ENCODE peak calls at places on chromosomes 5 and 9, in eight cellular contexts. H is choroid plexus epithelial cell, I is GM12865, C is GM20000, Q is endothelial cell of umbilical vein, O is coronary artery, W is fibroblast of the aortic adventitia, D is IMR-90. J is an unnamed sample.

GRCh38 chr5:151651997-151652645 is 34.6 kb downstream of the SPARC start:
- DNase-seq in D (peak), Q (peak), I (peak), W (peak), H (peak), O (no peak), C (peak), J (peak)

GRCh38 chr5:67156976-67157583 is 39.5 kb downstream of the CD180 start:
- DNase-seq in Q (peak), O (no peak), C (peak), W (peak), I (peak), D (peak), H (peak), J (peak)

GRCh38 chr5:150641826-150642566 is 1.5 kb downstream of the SYNPO start:
- DNase-seq in O (no peak), W (no peak), Q (no peak), I (no peak), C (no peak), D (no peak), H (no peak), J (no peak)

GRCh38 chr5:125558466-125558865 is 812.0 kb upstream of the ZNF608 start:
- DNase-seq in O (no peak), D (peak), W (peak), I (no peak), Q (peak), H (peak), C (no peak), J (no peak)

GRCh38 chr9:13125261-13125660 is 154.2 kb downstream of the MPDZ start:
- DNase-seq in D (peak), H (no peak), Q (no peak), C (no peak), I (no peak), W (no peak), O (no peak), J (no peak)

GRCh38 chr9:7592321-7593319 is 207.0 kb downstream of the DMAC1 start:
- DNase-seq in D (no peak), C (no peak), Q (peak), I (no peak), H (no peak), O (no peak), W (no peak), J (no peak)

GRCh38 chr5:176778921-176779465 is 31.4 kb upstream of the UNC5A start:
- DNase-seq in C (no peak), I (no peak), W (no peak), Q (no peak), H (no peak), O (peak), D (no peak), J (no peak)

GRCh38 chr5:151224372-151224771 is 480 bp upstream of the CCDC69 start:
- DNase-seq in C (peak), H (no peak), Q (no peak), W (no peak), I (peak), D (no peak), O (no peak), J (no peak)

GRCh38 chr5:164772122-164772521 is 1266.7 kb downstream of the MAT2B start:
- DNase-seq in W (no peak), D (no peak), H (no peak), O (no peak), C (no peak), I (no peak), Q (no peak), J (no peak)

GRCh38 chr5:96572864-96573512 is 89.2 kb upstream of the CAST start:
- DNase-seq in O (no peak), D (peak), Q (peak), C (no peak), H (peak), I (no peak), W (peak), J (no peak)

GRCh38 chr5:132294728-132295504 is 722 bp downstream of the SLC22A4 start:
- DNase-seq in W (peak), H (peak), C (no peak), Q (peak), O (peak), D (peak), I (peak), J (peak)

GRCh38 chr5:43258116-43258515 is 55.1 kb downstream of the HMGCS1 start:
- DNase-seq in I (no peak), Q (no peak), D (no peak), W (no peak), O (no peak), H (no peak), C (no peak), J (no peak)

GRCh38 chr9:129317179-129318011 is 139.3 kb upstream of the IER5L start:
- DNase-seq in C (no peak), O (peak), D (peak), Q (no peak), I (peak), H (peak), W (peak), J (no peak)

GRCh38 chr9:128555180-128555721 is 2.9 kb downstream of the SPTAN1 start:
- DNase-seq in D (peak), I (no peak), O (no peak), C (no peak), H (peak), W (peak), Q (peak), J (no peak)

GRCh38 chr5:59299006-59299405 is 594.5 kb downstream of the PDE4D start:
- DNase-seq in D (no peak), H (no peak), W (no peak), Q (peak), O (no peak), C (no peak), I (no peak), J (no peak)

GRCh38 chr9:86239053-86239770 is 20.2 kb downstream of the C9orf153 start:
- DNase-seq in D (no peak), C (no peak), H (peak), O (no peak), W (peak), I (no peak), Q (peak), J (no peak)

GRCh38 chr5:57366744-57367143 is 115.9 kb downstream of the ACTBL2 start:
- DNase-seq in Q (no peak), O (no peak), H (peak), C (no peak), W (peak), I (no peak), D (peak), J (no peak)

GRCh38 chr9:98333703-98334582 is 78.5 kb upstream of the TBC1D2 start:
- DNase-seq in D (peak), W (peak), H (peak), C (no peak), I (no peak), O (no peak), Q (peak), J (no peak)

GRCh38 chr9:138043061-138043410 is 165.5 kb downstream of the CACNA1B start:
- DNase-seq in C (no peak), Q (no peak), O (no peak), H (no peak), W (no peak), D (no peak), I (no peak), J (no peak)

GRCh38 chr9:14908221-14909206 is 1.7 kb downstream of the FREM1 start:
- DNase-seq in W (no peak), H (no peak), D (no peak), C (no peak), Q (no peak), I (no peak), O (no peak), J (no peak)

GRCh38 chr5:15717002-15717401 is 217.0 kb downstream of the FBXL7 start:
- DNase-seq in W (peak), Q (peak), I (no peak), O (no peak), D (peak), C (no peak), H (no peak), J (no peak)

GRCh38 chr5:124103671-124104070 is 591.7 kb downstream of the CSNK1G3 start:
- DNase-seq in W (no peak), Q (no peak), O (no peak), H (no peak), C (no peak), I (no peak), D (peak), J (no peak)

GRCh38 chr9:109520475-109521132 is 22.5 kb upstream of the PTPN3 start:
- DNase-seq in I (peak), D (peak), W (peak), H (peak), Q (peak), C (peak), O (no peak), J (peak)

GRCh38 chr9:108015690-108016089 is 526.1 kb upstream of the KLF4 start:
- DNase-seq in D (no peak), W (no peak), C (no peak), H (no peak), Q (no peak), O (no peak), I (no peak), J (no peak)

GRCh38 chr5:3594514-3595101 is 1.0 kb upstream of the IRX1 start:
- DNase-seq in O (no peak), D (no peak), C (peak), I (no peak), Q (no peak), H (no peak), W (peak), J (no peak)

GRCh38 chr9:98536542-98537173 is 172.1 kb downstream of the GABBR2 start:
- DNase-seq in Q (no peak), C (peak), W (no peak), D (no peak), H (peak), I (peak), O (no peak), J (peak)

GRCh38 chr5:172644711-172645110 is 3.6 kb downstream of the NEURL1B start:
- DNase-seq in O (no peak), W (no peak), Q (no peak), D (no peak), H (no peak), C (no peak), I (no peak), J (no peak)

GRCh38 chr5:9196403-9197224 is 349.3 kb downstream of the SEMA5A start:
- DNase-seq in O (no peak), H (peak), I (no peak), D (peak), Q (no peak), W (peak), C (no peak), J (no peak)

GRCh38 chr5:95237324-95237723 is 47.6 kb downstream of the MCTP1 start:
- DNase-seq in Q (no peak), W (no peak), H (peak), O (no peak), C (no peak), D (no peak), I (no peak), J (no peak)

GRCh38 chr5:120615967-120616645 is 152.0 kb downstream of the PRR16 start:
- DNase-seq in C (no peak), I (no peak), D (peak), Q (no peak), W (peak), H (peak), O (no peak), J (no peak)

GRCh38 chr9:132068604-132069003 is 11.1 kb downstream of the MED27 start:
- DNase-seq in H (no peak), O (no peak), I (no peak), C (no peak), D (no peak), Q (no peak), W (no peak), J (no peak)

GRCh38 chr5:7991125-7991821 is 122.3 kb downstream of the MTRR start:
- DNase-seq in O (no peak), W (no peak), H (no peak), D (no peak), I (no peak), Q (no peak), C (no peak), J (no peak)

GRCh38 chr9:135334953-135335460 is 144.6 kb upstream of the PPP1R26 start:
- DNase-seq in D (no peak), H (no peak), C (no peak), Q (no peak), O (peak), I (no peak), W (no peak), J (no peak)

GRCh38 chr9:20683351-20684034 is 566 bp upstream of the FOCAD start:
- DNase-seq in W (peak), O (peak), Q (peak), C (peak), D (peak), H (peak), I (peak), J (peak)

GRCh38 chr9:2849943-2850342 is 6.0 kb upstream of the PUM3 start:
- DNase-seq in H (no peak), D (no peak), C (no peak), Q (no peak), W (no peak), O (no peak), I (no peak), J (peak)

GRCh38 chr9:127742435-127743088 is 7.5 kb upstream of the TOR2A start:
- DNase-seq in I (no peak), O (no peak), Q (no peak), C (no peak), H (no peak), D (peak), W (peak), J (no peak)

GRCh38 chr5:38396766-38397165 is 138.4 kb downstream of the EGFLAM start:
- DNase-seq in O (no peak), H (no peak), C (no peak), W (no peak), D (no peak), I (no peak), Q (no peak), J (no peak)

GRCh38 chr5:153066281-153066680 is 424.2 kb upstream of the GRIA1 start:
- DNase-seq in H (no peak), C (no peak), D (no peak), O (no peak), W (no peak), Q (no peak), I (no peak), J (no peak)

GRCh38 chr5:68093455-68094159 is 121.9 kb upstream of the PIK3R1 start:
- DNase-seq in H (no peak), O (no peak), I (no peak), C (no peak), Q (no peak), D (no peak), W (no peak), J (no peak)

DNA sequence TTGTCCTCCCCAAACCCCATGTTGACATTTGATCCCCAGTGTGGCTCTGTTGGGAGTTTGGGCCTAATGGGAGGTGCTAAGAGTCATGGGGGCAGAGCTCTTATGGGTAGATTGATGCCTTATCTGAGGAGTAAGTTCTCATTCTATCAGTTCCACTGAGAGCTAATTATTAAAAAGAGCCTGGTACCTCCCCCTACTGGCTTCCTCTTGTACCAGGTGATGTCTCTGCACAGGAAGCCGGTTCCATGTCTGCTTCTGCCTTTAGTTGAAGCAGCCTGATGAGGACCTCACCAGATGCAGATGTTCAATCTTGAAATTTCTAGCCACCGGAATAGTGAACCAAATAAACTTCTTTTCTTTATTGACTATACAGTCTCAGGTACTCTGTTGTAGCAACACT is 10.8 kb downstream of the GABRB2 start:
- DNase-seq in O (no peak), C (no peak), W (no peak), H (no peak), I (peak), Q (no peak), D (no peak), J (no peak)
- TF ChIP-seq CTCF in O (no peak), C (no peak), W (no peak), H (no peak), I (peak), Q (no peak), D (no peak), J (no peak)

GRCh38 chr9:126219717-126220116 is 106.9 kb upstream of the MVB12B start:
- DNase-seq in Q (no peak), I (no peak), W (no peak), O (no peak), D (no peak), H (no peak), C (no peak), J (no peak)
- TF ChIP-seq CTCF in Q (no peak), I (no peak), W (no peak), O (no peak), D (no peak), H (no peak), C (no peak), J (no peak)

GRCh38 chr9:281753-282645 is 67.3 kb downstream of the DOCK8 start:
- DNase-seq in D (no peak), Q (no peak), H (no peak), O (no peak), C (peak), I (no peak), W (no peak), J (peak)

GRCh38 chr9:274101-274500 is 59.4 kb downstream of the DOCK8 start:
- DNase-seq in Q (no peak), W (no peak), O (no peak), D (no peak), I (peak), C (no peak), H (no peak), J (no peak)

GRCh38 chr9:278651-279050 is 64.0 kb downstream of the DOCK8 start:
- DNase-seq in H (no peak), Q (no peak), O (no peak), W (no peak), I (peak), C (no peak), D (no peak), J (peak)

GRCh38 chr9:277595-278330 is 63.1 kb downstream of the DOCK8 start:
- DNase-seq in C (no peak), W (no peak), Q (no peak), H (no peak), I (no peak), O (no peak), D (no peak), J (no peak)

DNA sequence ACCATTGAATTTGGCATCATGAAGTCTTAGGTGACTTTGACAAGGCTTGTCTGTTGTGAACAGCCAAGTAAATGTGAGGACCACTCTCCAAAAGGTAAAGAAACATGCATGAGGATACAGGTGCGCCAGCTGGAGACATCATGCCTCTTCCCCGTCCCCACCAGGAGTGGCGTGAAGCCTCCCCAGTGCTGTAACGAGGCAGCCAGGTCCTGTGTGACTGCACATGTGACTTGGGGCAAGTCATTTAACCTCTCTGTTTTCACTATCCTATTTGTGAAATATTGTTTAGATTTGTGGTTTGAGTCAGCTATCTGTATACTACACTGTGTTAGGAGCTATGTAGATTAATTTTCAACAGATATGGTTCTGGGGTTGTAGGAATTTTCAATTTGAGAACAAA is 65.0 kb downstream of the DOCK8 start:
- DNase-seq in Q (no peak), H (no peak), I (no peak), D (no peak), W (no peak), O (no peak), C (no peak), J (no peak)
- TF ChIP-seq CTCF in Q (no peak), H (no peak), I (no peak), D (no peak), W (no peak), O (no peak), C (no peak), J (no peak)

GRCh38 chr9:71706172-71706571 is 62.1 kb downstream of the CEMIP2 start:
- DNase-seq in H (no peak), D (no peak), Q (no peak), W (no peak), I (no peak), C (no peak), O (no peak), J (no peak)

GRCh38 chr9:71697882-71698281 is 70.4 kb downstream of the CEMIP2 start:
- DNase-seq in D (no peak), O (no peak), H (no peak), C (no peak), Q (no peak), W (no peak), I (no peak), J (no peak)

GRCh38 chr9:71704806-71705205 is 63.5 kb downstream of the CEMIP2 start:
- DNase-seq in H (no peak), C (no peak), W (peak), I (no peak), O (no peak), Q (no peak), D (peak), J (no peak)

DNA sequence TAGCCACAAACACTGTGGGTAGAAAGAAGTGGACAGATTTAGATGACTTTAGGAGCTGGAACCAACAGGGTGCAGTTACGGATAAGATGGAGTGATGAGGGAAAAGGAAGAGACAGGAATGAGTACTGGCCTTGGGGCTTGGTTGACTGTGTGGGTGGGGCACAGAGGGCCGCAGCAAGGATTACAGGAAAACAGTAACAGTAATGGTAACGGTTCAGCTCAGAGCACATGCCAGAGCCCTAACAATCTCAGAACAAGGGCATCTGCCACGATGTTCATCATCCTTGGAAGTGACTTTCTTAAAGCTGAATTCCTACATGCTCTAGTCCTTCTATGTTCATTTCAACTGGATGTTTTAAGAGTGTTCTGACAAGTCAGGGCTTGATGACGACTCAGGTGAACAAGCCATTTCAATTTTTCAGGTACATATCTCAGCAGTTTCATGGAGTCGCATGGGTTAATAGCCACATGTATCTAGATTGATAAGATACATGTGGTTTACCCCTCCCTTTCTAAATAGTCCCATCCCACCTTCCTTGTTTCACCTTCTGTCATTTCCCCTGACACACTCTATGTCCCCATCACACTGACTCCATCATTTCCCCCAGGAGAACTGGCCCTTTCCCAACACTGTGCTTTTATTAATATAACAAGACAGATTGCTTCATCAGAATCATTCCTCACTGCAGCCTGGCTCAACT is 65.0 kb downstream of the CEMIP2 start:
- DNase-seq in W (no peak), Q (no peak), O (no peak), H (peak), I (no peak), D (no peak), C (no peak), J (no peak)
- TF ChIP-seq CTCF in W (no peak), Q (no peak), O (no peak), H (no peak), I (no peak), D (no peak), C (no peak), J (no peak)

DNA sequence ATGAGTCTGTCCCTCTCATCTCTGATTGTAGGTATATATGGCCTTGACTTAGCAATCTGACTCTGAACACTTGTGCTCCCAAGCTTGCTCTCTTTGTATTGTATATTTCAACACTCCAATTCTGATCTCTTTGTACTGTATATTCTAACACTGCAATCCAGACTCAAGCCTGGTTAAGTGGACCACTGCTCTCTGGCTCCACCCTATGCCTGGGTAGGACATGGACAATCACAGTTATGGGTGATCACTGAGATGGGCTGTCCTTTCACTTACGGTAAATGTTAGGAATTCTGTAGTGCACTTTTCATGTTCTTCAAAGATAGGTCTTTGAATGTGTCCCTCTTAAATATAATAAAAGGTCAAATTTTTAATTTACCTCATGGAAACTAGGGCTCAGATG is 165.1 kb downstream of the TLR4 start:
- DNase-seq in Q (no peak), C (no peak), D (no peak), I (no peak), O (no peak), W (no peak), H (no peak), J (no peak)
- TF ChIP-seq CTCF in Q (no peak), C (no peak), D (no peak), I (no peak), O (no peak), W (no peak), H (no peak), J (no peak)

GRCh38 chr9:133347515-133347984 is 381 bp downstream of the MED22 start:
- DNase-seq in D (no peak), H (peak), Q (peak), C (peak), O (no peak), I (peak), W (peak), J (peak)
- TF ChIP-seq CTCF in D (no peak), H (no peak), Q (no peak), C (no peak), O (no peak), I (no peak), W (peak), J (no peak)